ENCODE peak calls at places on chromosomes 12 and 14, in six cellular contexts. G is ureter; E is iPS-NIHi11; Z is caudate nucleus; V is stimulated activated CD4-positive, alpha-beta T cell treated with anti-CD3 and anti-CD28 coated beads, Interleukin-4, amount 100 ng/mL, for 48 hours; B is right cardiac atrium. F is an unnamed sample.

GRCh38 chr14:21852061-21852664 is 178.5 kb upstream of the OR4E1 start:
- DNase-seq in G (no peak), E (peak; percentile 38), Z (peak; percentile 45), V (peak; percentile 60), B (no peak), F (peak; percentile 45)

GRCh38 chr14:103198429-103199140 is 75.3 kb downstream of the TNFAIP2 start:
- DNase-seq in G (no peak), E (no peak), Z (no peak), V (no peak), B (no peak), F (no peak)

GRCh38 chr12:15453613-15454012 is 131.3 kb downstream of the PTPRO start:
- DNase-seq in G (no peak), E (no peak), Z (no peak), V (no peak), B (no peak), F (no peak)

GRCh38 chr12:52361553-52361952 is 5.7 kb downstream of the KRT85 start:
- DNase-seq in G (no peak), E (no peak), Z (no peak), V (no peak), B (no peak), F (no peak)

GRCh38 chr14:59343585-59343984 is 121.6 kb downstream of the GPR135 start:
- DNase-seq in G (no peak), E (peak; percentile 32), Z (no peak), V (no peak), B (no peak), F (no peak)

GRCh38 chr12:64102339-64102738 is 119.8 kb downstream of the KICS2 start:
- DNase-seq in G (no peak), E (no peak), Z (no peak), V (no peak), B (no peak), F (no peak)

GRCh38 chr14:49774111-49774510 is 6.2 kb downstream of the KLHDC2 start:
- DNase-seq in G (no peak), E (no peak), Z (no peak), V (no peak), B (no peak), F (no peak)

GRCh38 chr12:78431931-78432330 is 432.6 kb upstream of the SYT1 start:
- DNase-seq in G (no peak), E (no peak), Z (no peak), V (no peak), B (no peak), F (no peak)

GRCh38 chr14:89165810-89166209 is 251.2 kb downstream of the FOXN3 start:
- DNase-seq in G (no peak), E (no peak), Z (no peak), V (no peak), B (no peak), F (no peak)

GRCh38 chr12:103799504-103800251 is 41.4 kb downstream of the NT5DC3 start:
- DNase-seq in G (no peak), E (peak; percentile 40), Z (no peak), V (no peak), B (no peak), F (no peak)

GRCh38 chr12:50050119-50050385 is 7.3 kb upstream of the ASIC1 start:
- DNase-seq in G (no peak), E (no peak), Z (no peak), V (no peak), B (no peak), F (no peak)

GRCh38 chr12:12461281-12461922 is 101.3 kb downstream of the DUSP16 start:
- DNase-seq in G (no peak), E (no peak), Z (no peak), V (no peak), B (no peak), F (no peak)

GRCh38 chr12:23950011-23950774 is 723 bp upstream of the SOX5 start:
- DNase-seq in G (no peak), E (peak; percentile 19), Z (peak; percentile 6), V (no peak), B (peak; percentile 22), F (no peak)

GRCh38 chr14:60777856-60778578 is 43.5 kb downstream of the MNAT1 start:
- DNase-seq in G (no peak), E (no peak), Z (peak; percentile 3), V (no peak), B (no peak), F (no peak)

GRCh38 chr12:41576925-41577324 is 388.8 kb downstream of the PDZRN4 start:
- DNase-seq in G (no peak), E (peak; percentile 43), Z (no peak), V (no peak), B (no peak), F (no peak)

GRCh38 chr14:102885686-102886447 is 36.6 kb upstream of the AMN start:
- DNase-seq in G (no peak), E (no peak), Z (no peak), V (no peak), B (no peak), F (no peak)

GRCh38 chr12:7221486-7221885 is 32.0 kb downstream of the PEX5 start:
- DNase-seq in G (no peak), E (no peak), Z (no peak), V (no peak), B (no peak), F (no peak)

GRCh38 chr12:110906516-110906915 is 13.9 kb downstream of the MYL2 start:
- DNase-seq in G (no peak), E (no peak), Z (no peak), V (no peak), B (no peak), F (no peak)

GRCh38 chr12:92094751-92095161 is 50.9 kb downstream of the BTG1 start:
- DNase-seq in G (no peak), E (peak; percentile 27), Z (no peak), V (no peak), B (no peak), F (no peak)

GRCh38 chr12:16330554-16330953 is 16.9 kb upstream of the MGST1 start:
- DNase-seq in G (no peak), E (no peak), Z (no peak), V (no peak), B (no peak), F (no peak)

GRCh38 chr12:77343291-77343690 is 277.9 kb upstream of the E2F7 start:
- DNase-seq in G (no peak), E (no peak), Z (no peak), V (no peak), B (no peak), F (no peak)

GRCh38 chr12:55659486-55660385 is 23.0 kb downstream of the OR10P1 start:
- DNase-seq in G (no peak), E (no peak), Z (no peak), V (no peak), B (peak; percentile 54), F (no peak)

GRCh38 chr12:13428538-13429265 is 232.2 kb downstream of the EMP1 start:
- DNase-seq in G (no peak), E (no peak), Z (no peak), V (no peak), B (no peak), F (no peak)

GRCh38 chr14:81247271-81247766 is 26.6 kb upstream of the GTF2A1 start:
- DNase-seq in G (no peak), E (no peak), Z (no peak), V (no peak), B (peak; percentile 20), F (no peak)